ENCODE peak calls at places on chromosomes 12 and 14, in eight cellular contexts. One of them, this sample, is unnamed.

GRCh38 chr14:67079836-67080235 is 109.4 kb upstream of the GARIN2 start:
- DNase-seq in endodermal cell: no peak
- DNase-seq in H1: no peak
- DNase-seq in GM23248: no peak
- DNase-seq in fibroblast of lung: no peak
- DNase-seq in PC-3: no peak
- DNase-seq in neuronal stem cell: no peak
- DNase-seq in astrocyte: no peak
- DNase-seq in this sample: no peak

GRCh38 chr14:91280129-91280528 is 35.6 kb upstream of the GPR68 start:
- DNase-seq in endodermal cell: no peak
- DNase-seq in H1: no peak
- DNase-seq in GM23248: no peak
- DNase-seq in fibroblast of lung: no peak
- DNase-seq in PC-3: no peak
- DNase-seq in neuronal stem cell: no peak
- DNase-seq in astrocyte: no peak
- DNase-seq in this sample: no peak

GRCh38 chr12:65741662-65742480 is 82.4 kb upstream of the HMGA2 start:
- DNase-seq in endodermal cell: peak
- DNase-seq in H1: peak
- DNase-seq in GM23248: peak
- DNase-seq in fibroblast of lung: peak
- DNase-seq in PC-3: no peak
- DNase-seq in neuronal stem cell: peak
- DNase-seq in astrocyte: peak
- DNase-seq in this sample: no peak

GRCh38 chr14:60721331-60722162 is 2.6 kb downstream of the SIX4 start:
- DNase-seq in endodermal cell: peak
- DNase-seq in H1: peak
- DNase-seq in GM23248: peak
- DNase-seq in fibroblast of lung: peak
- DNase-seq in PC-3: peak
- DNase-seq in neuronal stem cell: peak
- DNase-seq in astrocyte: peak
- DNase-seq in this sample: peak

GRCh38 chr12:64551676-64552075 is 58.6 kb upstream of the RASSF3 start:
- DNase-seq in endodermal cell: no peak
- DNase-seq in H1: no peak
- DNase-seq in GM23248: peak
- DNase-seq in fibroblast of lung: no peak
- DNase-seq in PC-3: no peak
- DNase-seq in neuronal stem cell: no peak
- DNase-seq in astrocyte: no peak
- DNase-seq in this sample: no peak

GRCh38 chr12:104669057-104669770 is 212.5 kb downstream of the CHST11 start:
- DNase-seq in endodermal cell: peak
- DNase-seq in H1: no peak
- DNase-seq in GM23248: no peak
- DNase-seq in fibroblast of lung: peak
- DNase-seq in PC-3: peak
- DNase-seq in neuronal stem cell: peak
- DNase-seq in astrocyte: no peak
- DNase-seq in this sample: peak

GRCh38 chr12:79402626-79403025 is 288.1 kb downstream of the PAWR start:
- DNase-seq in endodermal cell: no peak
- DNase-seq in H1: no peak
- DNase-seq in GM23248: peak
- DNase-seq in fibroblast of lung: peak
- DNase-seq in PC-3: no peak
- DNase-seq in neuronal stem cell: no peak
- DNase-seq in astrocyte: peak
- DNase-seq in this sample: no peak

GRCh38 chr12:104782296-104782695 is 175.8 kb downstream of the SLC41A2 start:
- DNase-seq in endodermal cell: no peak
- DNase-seq in H1: no peak
- DNase-seq in GM23248: no peak
- DNase-seq in fibroblast of lung: no peak
- DNase-seq in PC-3: no peak
- DNase-seq in neuronal stem cell: no peak
- DNase-seq in astrocyte: no peak
- DNase-seq in this sample: no peak

GRCh38 chr12:3085341-3086125 is 8.4 kb downstream of the TSPAN9 start:
- DNase-seq in endodermal cell: peak
- DNase-seq in H1: no peak
- DNase-seq in GM23248: no peak
- DNase-seq in fibroblast of lung: no peak
- DNase-seq in PC-3: no peak
- DNase-seq in neuronal stem cell: no peak
- DNase-seq in astrocyte: no peak
- DNase-seq in this sample: no peak

GRCh38 chr12:3081886-3082285 is 4.7 kb downstream of the TSPAN9 start:
- DNase-seq in endodermal cell: no peak
- DNase-seq in H1: no peak
- DNase-seq in GM23248: peak
- DNase-seq in fibroblast of lung: no peak
- DNase-seq in PC-3: no peak
- DNase-seq in neuronal stem cell: no peak
- DNase-seq in astrocyte: no peak
- DNase-seq in this sample: no peak

GRCh38 chr12:3083241-3083921 is 6.2 kb downstream of the TSPAN9 start:
- DNase-seq in endodermal cell: no peak
- DNase-seq in H1: no peak
- DNase-seq in GM23248: no peak
- DNase-seq in fibroblast of lung: no peak
- DNase-seq in PC-3: no peak
- DNase-seq in neuronal stem cell: no peak
- DNase-seq in astrocyte: no peak
- DNase-seq in this sample: no peak

GRCh38 chr12:3084742-3085141 is 7.6 kb downstream of the TSPAN9 start:
- DNase-seq in endodermal cell: peak
- DNase-seq in H1: peak
- DNase-seq in GM23248: no peak
- DNase-seq in fibroblast of lung: no peak
- DNase-seq in PC-3: no peak
- DNase-seq in neuronal stem cell: no peak
- DNase-seq in astrocyte: no peak
- DNase-seq in this sample: no peak

GRCh38 chr12:3083949-3084348 is 6.8 kb downstream of the TSPAN9 start:
- DNase-seq in endodermal cell: peak
- DNase-seq in H1: no peak
- DNase-seq in GM23248: no peak
- DNase-seq in fibroblast of lung: no peak
- DNase-seq in PC-3: no peak
- DNase-seq in neuronal stem cell: no peak
- DNase-seq in astrocyte: no peak
- DNase-seq in this sample: no peak
- H3K9ac ChIP-seq in endodermal cell: no peak
- H3K9ac ChIP-seq in H1: no peak
- H3K9ac ChIP-seq in GM23248: no peak
- H3K9ac ChIP-seq in fibroblast of lung: no peak
- H3K9ac ChIP-seq in PC-3: no peak
- H3K9ac ChIP-seq in neuronal stem cell: no peak
- H3K9ac ChIP-seq in astrocyte: no peak
- H3K9ac ChIP-seq in this sample: peak

DNA sequence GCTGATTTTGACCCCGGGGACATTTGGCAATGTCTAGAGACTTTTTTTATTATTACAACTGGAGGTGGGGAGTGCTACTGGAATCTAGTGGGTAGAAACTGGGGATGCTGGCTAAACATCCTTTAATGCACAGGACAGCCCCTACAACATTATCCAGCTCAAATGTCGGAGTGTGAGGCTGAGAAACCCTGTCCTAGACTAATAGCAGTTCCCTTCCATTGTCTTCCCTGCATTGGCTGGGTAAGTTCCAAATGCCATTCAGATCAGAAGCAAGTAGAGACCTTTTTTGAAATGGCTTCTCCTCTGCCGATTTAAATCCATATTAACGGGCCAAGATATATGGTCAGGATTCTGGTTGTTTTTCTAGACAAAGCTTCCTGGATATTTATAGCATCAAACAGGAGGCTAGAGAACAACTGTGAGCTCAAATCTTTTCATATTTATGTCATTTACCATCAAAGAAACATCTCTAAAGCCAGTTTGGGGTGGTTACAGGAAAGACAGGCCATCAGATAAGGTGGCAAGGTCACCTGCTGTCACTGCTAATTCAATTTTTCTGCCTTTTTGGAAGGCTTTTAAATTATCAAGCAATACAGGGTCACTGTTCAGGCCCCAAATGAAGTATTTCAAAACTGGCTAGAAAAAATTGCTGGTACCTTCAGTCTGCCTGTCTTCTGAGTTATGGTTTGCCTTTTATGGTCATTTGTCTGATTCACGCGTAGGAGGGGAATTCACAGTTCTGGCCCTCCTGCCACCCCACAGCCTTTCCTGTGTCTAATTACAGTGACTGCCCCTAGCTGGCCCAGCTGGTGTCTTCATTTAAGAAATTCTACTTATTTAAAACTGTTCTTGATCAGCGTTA is 20.1 kb upstream of the AKAP5 start:
- DNase-seq in endodermal cell: no peak
- DNase-seq in H1: no peak
- DNase-seq in GM23248: peak
- DNase-seq in fibroblast of lung: peak
- DNase-seq in PC-3: no peak
- DNase-seq in neuronal stem cell: no peak
- DNase-seq in astrocyte: peak
- DNase-seq in this sample: no peak
- H3K9ac ChIP-seq in endodermal cell: no peak
- H3K9ac ChIP-seq in H1: no peak
- H3K9ac ChIP-seq in GM23248: no peak
- H3K9ac ChIP-seq in fibroblast of lung: no peak
- H3K9ac ChIP-seq in PC-3: no peak
- H3K9ac ChIP-seq in neuronal stem cell: no peak
- H3K9ac ChIP-seq in astrocyte: peak
- H3K9ac ChIP-seq in this sample: no peak

GRCh38 chr14:69647216-69647615 is 35.8 kb downstream of the SUSD6 start:
- DNase-seq in endodermal cell: no peak
- DNase-seq in H1: no peak
- DNase-seq in GM23248: no peak
- DNase-seq in fibroblast of lung: no peak
- DNase-seq in PC-3: no peak
- DNase-seq in neuronal stem cell: no peak
- DNase-seq in astrocyte: no peak
- DNase-seq in this sample: no peak

GRCh38 chr14:69650948-69651369 is 39.6 kb downstream of the SUSD6 start:
- DNase-seq in endodermal cell: peak
- DNase-seq in H1: no peak
- DNase-seq in GM23248: peak
- DNase-seq in fibroblast of lung: no peak
- DNase-seq in PC-3: peak
- DNase-seq in neuronal stem cell: no peak
- DNase-seq in astrocyte: no peak
- DNase-seq in this sample: no peak

GRCh38 chr14:69644814-69645213 is 33.4 kb downstream of the SUSD6 start:
- DNase-seq in endodermal cell: no peak
- DNase-seq in H1: no peak
- DNase-seq in GM23248: no peak
- DNase-seq in fibroblast of lung: no peak
- DNase-seq in PC-3: no peak
- DNase-seq in neuronal stem cell: no peak
- DNase-seq in astrocyte: no peak
- DNase-seq in this sample: no peak

GRCh38 chr14:69651653-69652052 is 40.3 kb downstream of the SUSD6 start:
- DNase-seq in endodermal cell: no peak
- DNase-seq in H1: no peak
- DNase-seq in GM23248: peak
- DNase-seq in fibroblast of lung: no peak
- DNase-seq in PC-3: no peak
- DNase-seq in neuronal stem cell: no peak
- DNase-seq in astrocyte: no peak
- DNase-seq in this sample: no peak

DNA sequence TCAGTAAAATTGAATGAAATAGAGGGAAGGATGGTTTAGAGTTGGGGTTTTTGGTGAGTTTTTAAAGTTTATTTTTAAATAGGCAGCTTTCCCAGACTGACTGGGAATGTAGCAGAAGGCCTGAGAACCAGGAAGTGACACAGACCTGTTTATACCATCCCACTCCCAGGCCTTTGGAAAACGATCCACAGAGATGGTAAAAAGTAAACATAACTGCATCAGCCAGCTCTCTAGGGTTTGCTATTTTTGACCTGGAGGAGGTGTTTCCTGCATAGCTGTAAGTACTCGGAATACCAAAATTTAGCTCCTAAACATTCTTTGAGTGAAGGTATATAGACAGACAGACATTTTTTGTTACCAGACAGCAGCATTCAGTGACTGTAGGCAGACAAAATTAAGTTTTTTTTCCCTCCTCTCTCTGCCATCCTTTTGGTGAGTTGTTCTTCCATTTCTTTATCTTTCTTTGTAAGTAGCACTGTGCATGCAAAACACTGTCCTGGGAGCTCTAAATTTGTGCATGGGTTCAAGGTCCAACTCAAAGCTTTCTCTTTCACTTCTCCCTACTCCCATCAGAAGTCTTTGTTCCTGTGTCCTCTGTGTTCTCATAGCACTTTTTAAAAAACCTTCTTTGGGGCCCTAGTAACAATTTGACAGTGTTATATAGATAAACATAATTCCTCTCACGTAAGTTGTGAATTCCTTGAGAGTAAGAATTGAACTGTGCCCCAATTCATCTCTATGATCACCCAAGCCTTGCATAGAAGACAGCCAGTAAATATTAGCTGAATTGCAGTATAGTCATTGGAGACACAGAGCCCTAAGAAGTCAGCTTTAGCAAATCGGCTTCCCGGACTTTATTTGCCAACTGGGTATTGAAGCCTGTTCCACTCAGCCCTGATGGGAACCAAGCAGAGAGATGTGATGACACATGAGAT is 37.4 kb downstream of the SUSD6 start:
- DNase-seq in endodermal cell: no peak
- DNase-seq in H1: no peak
- DNase-seq in GM23248: peak
- DNase-seq in fibroblast of lung: peak
- DNase-seq in PC-3: peak
- DNase-seq in neuronal stem cell: no peak
- DNase-seq in astrocyte: peak
- DNase-seq in this sample: no peak
- H3K9ac ChIP-seq in endodermal cell: no peak
- H3K9ac ChIP-seq in H1: no peak
- H3K9ac ChIP-seq in GM23248: peak
- H3K9ac ChIP-seq in fibroblast of lung: no peak
- H3K9ac ChIP-seq in PC-3: peak
- H3K9ac ChIP-seq in neuronal stem cell: no peak
- H3K9ac ChIP-seq in astrocyte: peak
- H3K9ac ChIP-seq in this sample: peak

GRCh38 chr14:101730626-101731186 is 30.8 kb upstream of the PPP2R5C start:
- DNase-seq in endodermal cell: peak
- DNase-seq in H1: no peak
- DNase-seq in GM23248: no peak
- DNase-seq in fibroblast of lung: no peak
- DNase-seq in PC-3: no peak
- DNase-seq in neuronal stem cell: no peak
- DNase-seq in astrocyte: no peak
- DNase-seq in this sample: no peak

GRCh38 chr14:101732128-101732527 is 29.4 kb upstream of the PPP2R5C start:
- DNase-seq in endodermal cell: no peak
- DNase-seq in H1: no peak
- DNase-seq in GM23248: peak
- DNase-seq in fibroblast of lung: no peak
- DNase-seq in PC-3: peak
- DNase-seq in neuronal stem cell: no peak
- DNase-seq in astrocyte: no peak
- DNase-seq in this sample: no peak

GRCh38 chr14:101729382-101729781 is 32.1 kb upstream of the PPP2R5C start:
- DNase-seq in endodermal cell: no peak
- DNase-seq in H1: no peak
- DNase-seq in GM23248: no peak
- DNase-seq in fibroblast of lung: no peak
- DNase-seq in PC-3: no peak
- DNase-seq in neuronal stem cell: no peak
- DNase-seq in astrocyte: no peak
- DNase-seq in this sample: no peak

GRCh38 chr14:101733211-101733610 is 28.3 kb upstream of the PPP2R5C start:
- DNase-seq in endodermal cell: no peak
- DNase-seq in H1: no peak
- DNase-seq in GM23248: peak
- DNase-seq in fibroblast of lung: peak
- DNase-seq in PC-3: peak
- DNase-seq in neuronal stem cell: no peak
- DNase-seq in astrocyte: peak
- DNase-seq in this sample: no peak

GRCh38 chr14:101731187-101732080 is 30.1 kb upstream of the PPP2R5C start:
- DNase-seq in endodermal cell: peak
- DNase-seq in H1: no peak
- DNase-seq in GM23248: peak
- DNase-seq in fibroblast of lung: peak
- DNase-seq in PC-3: peak
- DNase-seq in neuronal stem cell: no peak
- DNase-seq in astrocyte: peak
- DNase-seq in this sample: peak
- H3K9ac ChIP-seq in endodermal cell: no peak
- H3K9ac ChIP-seq in H1: no peak
- H3K9ac ChIP-seq in GM23248: no peak
- H3K9ac ChIP-seq in fibroblast of lung: no peak
- H3K9ac ChIP-seq in PC-3: peak
- H3K9ac ChIP-seq in neuronal stem cell: no peak
- H3K9ac ChIP-seq in astrocyte: no peak
- H3K9ac ChIP-seq in this sample: no peak